ENCODE peak calls at places on chromosome 6, in eight cellular contexts. One of them, this sample, is unnamed.
A peak's percentile ranks its signal among the peaks of the same experiment; 100 is the strongest.

GRCh38 chr6:53481328-53481727 is 63.6 kb downstream of the GCLC start:
- DNase-seq in fibroblast of lung: no peak
- DNase-seq in tibial artery: no peak
- DNase-seq in left ventricle myocardium inferior: no peak
- DNase-seq in tibial nerve: no peak
- DNase-seq in heart right ventricle: no peak
- DNase-seq in psoas muscle: no peak
- DNase-seq in GM23338: no peak
- DNase-seq in this sample: no peak

GRCh38 chr6:38688579-38689087 is 14.3 kb downstream of the GLO1 start:
- DNase-seq in tibial artery: no peak
- DNase-seq in left ventricle myocardium inferior: no peak
- DNase-seq in psoas muscle: no peak
- DNase-seq in GM23338: peak; percentile 41
- DNase-seq in fibroblast of lung: no peak
- DNase-seq in tibial nerve: no peak
- DNase-seq in heart right ventricle: peak; percentile 15
- DNase-seq in this sample: no peak

GRCh38 chr6:131523988-131524673 is 48.9 kb upstream of the ARG1 start:
- DNase-seq in GM23338: no peak
- DNase-seq in left ventricle myocardium inferior: no peak
- DNase-seq in heart right ventricle: no peak
- DNase-seq in fibroblast of lung: no peak
- DNase-seq in tibial artery: no peak
- DNase-seq in tibial nerve: no peak
- DNase-seq in psoas muscle: no peak
- DNase-seq in this sample: no peak

GRCh38 chr6:79601020-79601609 is 30.0 kb upstream of the SH3BGRL2 start:
- DNase-seq in fibroblast of lung: peak; percentile 73
- DNase-seq in psoas muscle: no peak
- DNase-seq in tibial artery: no peak
- DNase-seq in left ventricle myocardium inferior: no peak
- DNase-seq in tibial nerve: no peak
- DNase-seq in GM23338: no peak
- DNase-seq in heart right ventricle: no peak
- DNase-seq in this sample: no peak

GRCh38 chr6:11650297-11650696 is 112.7 kb downstream of the TMEM170B start:
- DNase-seq in tibial nerve: no peak
- DNase-seq in left ventricle myocardium inferior: peak; percentile 39
- DNase-seq in tibial artery: no peak
- DNase-seq in psoas muscle: no peak
- DNase-seq in GM23338: peak; percentile 90
- DNase-seq in heart right ventricle: peak; percentile 32
- DNase-seq in fibroblast of lung: peak; percentile 48
- DNase-seq in this sample: no peak

GRCh38 chr6:167827062-167827587 is 414 bp downstream of the AFDN start:
- DNase-seq in heart right ventricle: peak; percentile 44
- DNase-seq in psoas muscle: no peak
- DNase-seq in fibroblast of lung: no peak
- DNase-seq in left ventricle myocardium inferior: peak; percentile 42
- DNase-seq in tibial artery: no peak
- DNase-seq in GM23338: peak; percentile 51
- DNase-seq in tibial nerve: no peak
- DNase-seq in this sample: peak; percentile 36

GRCh38 chr6:34486106-34486740 is 20.3 kb downstream of the PACSIN1 start:
- DNase-seq in heart right ventricle: no peak
- DNase-seq in left ventricle myocardium inferior: no peak
- DNase-seq in psoas muscle: no peak
- DNase-seq in tibial nerve: no peak
- DNase-seq in tibial artery: no peak
- DNase-seq in GM23338: no peak
- DNase-seq in fibroblast of lung: no peak
- DNase-seq in this sample: no peak

GRCh38 chr6:136922680-136922996 is 537 bp downstream of the SLC35D3 start:
- DNase-seq in left ventricle myocardium inferior: no peak
- DNase-seq in tibial artery: no peak
- DNase-seq in fibroblast of lung: no peak
- DNase-seq in tibial nerve: no peak
- DNase-seq in psoas muscle: no peak
- DNase-seq in heart right ventricle: no peak
- DNase-seq in GM23338: no peak
- DNase-seq in this sample: no peak

GRCh38 chr6:132725947-132726607 is 12.2 kb upstream of the VNN1 start:
- DNase-seq in left ventricle myocardium inferior: no peak
- DNase-seq in fibroblast of lung: no peak
- DNase-seq in heart right ventricle: no peak
- DNase-seq in GM23338: no peak
- DNase-seq in psoas muscle: no peak
- DNase-seq in tibial artery: no peak
- DNase-seq in tibial nerve: no peak
- DNase-seq in this sample: no peak

GRCh38 chr6:140020207-140020791 is 645.9 kb upstream of the CITED2 start:
- DNase-seq in tibial nerve: no peak
- DNase-seq in left ventricle myocardium inferior: no peak
- DNase-seq in heart right ventricle: no peak
- DNase-seq in tibial artery: no peak
- DNase-seq in GM23338: no peak
- DNase-seq in fibroblast of lung: no peak
- DNase-seq in psoas muscle: no peak
- DNase-seq in this sample: no peak

GRCh38 chr6:149446791-149447376 is 37.9 kb downstream of the ZC3H12D start:
- DNase-seq in heart right ventricle: no peak
- DNase-seq in GM23338: peak; percentile 52
- DNase-seq in psoas muscle: peak; percentile 23
- DNase-seq in tibial artery: no peak
- DNase-seq in left ventricle myocardium inferior: no peak
- DNase-seq in fibroblast of lung: no peak
- DNase-seq in tibial nerve: no peak
- DNase-seq in this sample: no peak

GRCh38 chr6:30171677-30172471 is 8.5 kb downstream of the TRIM15 start:
- DNase-seq in tibial artery: no peak
- DNase-seq in GM23338: peak; percentile 87
- DNase-seq in left ventricle myocardium inferior: no peak
- DNase-seq in tibial nerve: no peak
- DNase-seq in heart right ventricle: no peak
- DNase-seq in fibroblast of lung: peak; percentile 8
- DNase-seq in psoas muscle: no peak
- DNase-seq in this sample: no peak

GRCh38 chr6:156839591-156840001 is 62.4 kb downstream of the ARID1B start:
- DNase-seq in heart right ventricle: no peak
- DNase-seq in left ventricle myocardium inferior: no peak
- DNase-seq in fibroblast of lung: peak; percentile 36
- DNase-seq in psoas muscle: no peak
- DNase-seq in GM23338: no peak
- DNase-seq in tibial nerve: no peak
- DNase-seq in tibial artery: peak; percentile 53
- DNase-seq in this sample: no peak

GRCh38 chr6:150328744-150329400 is 39.9 kb upstream of the IYD start:
- DNase-seq in tibial artery: no peak
- DNase-seq in fibroblast of lung: no peak
- DNase-seq in tibial nerve: no peak
- DNase-seq in heart right ventricle: no peak
- DNase-seq in GM23338: no peak
- DNase-seq in psoas muscle: no peak
- DNase-seq in left ventricle myocardium inferior: no peak
- DNase-seq in this sample: no peak

GRCh38 chr6:97440590-97441176 is 157.7 kb upstream of the MMS22L start:
- DNase-seq in psoas muscle: no peak
- DNase-seq in tibial artery: no peak
- DNase-seq in heart right ventricle: no peak
- DNase-seq in left ventricle myocardium inferior: no peak
- DNase-seq in GM23338: peak; percentile 79
- DNase-seq in tibial nerve: no peak
- DNase-seq in fibroblast of lung: peak; percentile 32
- DNase-seq in this sample: no peak

GRCh38 chr6:160042788-160043301 is 74.0 kb downstream of the IGF2R start:
- DNase-seq in fibroblast of lung: peak; percentile 68
- DNase-seq in tibial nerve: no peak
- DNase-seq in left ventricle myocardium inferior: no peak
- DNase-seq in psoas muscle: no peak
- DNase-seq in tibial artery: no peak
- DNase-seq in heart right ventricle: no peak
- DNase-seq in GM23338: no peak
- DNase-seq in this sample: peak; percentile 63

GRCh38 chr6:54085047-54085446 is 26.2 kb upstream of the MLIP start:
- DNase-seq in tibial artery: no peak
- DNase-seq in psoas muscle: peak; percentile 69
- DNase-seq in tibial nerve: no peak
- DNase-seq in left ventricle myocardium inferior: no peak
- DNase-seq in fibroblast of lung: no peak
- DNase-seq in GM23338: no peak
- DNase-seq in heart right ventricle: no peak
- DNase-seq in this sample: no peak

GRCh38 chr6:67680297-67680932 is 954.7 kb upstream of the ADGRB3 start:
- DNase-seq in fibroblast of lung: peak; percentile 30
- DNase-seq in GM23338: no peak
- DNase-seq in tibial nerve: no peak
- DNase-seq in heart right ventricle: no peak
- DNase-seq in tibial artery: no peak
- DNase-seq in psoas muscle: no peak
- DNase-seq in left ventricle myocardium inferior: no peak
- DNase-seq in this sample: no peak

GRCh38 chr6:95280690-95281273 is 296.6 kb upstream of the MANEA start:
- DNase-seq in tibial artery: no peak
- DNase-seq in GM23338: peak; percentile 82
- DNase-seq in psoas muscle: no peak
- DNase-seq in fibroblast of lung: peak; percentile 47
- DNase-seq in tibial nerve: no peak
- DNase-seq in left ventricle myocardium inferior: no peak
- DNase-seq in heart right ventricle: no peak
- DNase-seq in this sample: peak; percentile 20

GRCh38 chr6:91812596-91813274 is 1225.9 kb upstream of the MAP3K7 start:
- DNase-seq in tibial artery: no peak
- DNase-seq in psoas muscle: no peak
- DNase-seq in heart right ventricle: no peak
- DNase-seq in tibial nerve: no peak
- DNase-seq in left ventricle myocardium inferior: no peak
- DNase-seq in GM23338: no peak
- DNase-seq in fibroblast of lung: peak; percentile 6
- DNase-seq in this sample: no peak

GRCh38 chr6:56366112-56366852 is 118.9 kb upstream of the COL21A1 start:
- DNase-seq in psoas muscle: no peak
- DNase-seq in tibial nerve: no peak
- DNase-seq in tibial artery: no peak
- DNase-seq in GM23338: no peak
- DNase-seq in heart right ventricle: no peak
- DNase-seq in fibroblast of lung: no peak
- DNase-seq in left ventricle myocardium inferior: no peak
- DNase-seq in this sample: no peak

GRCh38 chr6:40672118-40672517 is 85.0 kb upstream of the LRFN2 start:
- DNase-seq in psoas muscle: no peak
- DNase-seq in tibial artery: no peak
- DNase-seq in GM23338: peak; percentile 39
- DNase-seq in left ventricle myocardium inferior: no peak
- DNase-seq in fibroblast of lung: no peak
- DNase-seq in tibial nerve: no peak
- DNase-seq in heart right ventricle: no peak
- DNase-seq in this sample: no peak
- TF ChIP-seq CTCF in psoas muscle: no peak
- TF ChIP-seq CTCF in tibial artery: no peak
- TF ChIP-seq CTCF in GM23338: peak; percentile 56
- TF ChIP-seq CTCF in left ventricle myocardium inferior: peak; percentile 25
- TF ChIP-seq CTCF in fibroblast of lung: peak; percentile 1
- TF ChIP-seq CTCF in tibial nerve: no peak
- TF ChIP-seq CTCF in heart right ventricle: peak; percentile 11
- TF ChIP-seq CTCF in this sample: no peak

DNA sequence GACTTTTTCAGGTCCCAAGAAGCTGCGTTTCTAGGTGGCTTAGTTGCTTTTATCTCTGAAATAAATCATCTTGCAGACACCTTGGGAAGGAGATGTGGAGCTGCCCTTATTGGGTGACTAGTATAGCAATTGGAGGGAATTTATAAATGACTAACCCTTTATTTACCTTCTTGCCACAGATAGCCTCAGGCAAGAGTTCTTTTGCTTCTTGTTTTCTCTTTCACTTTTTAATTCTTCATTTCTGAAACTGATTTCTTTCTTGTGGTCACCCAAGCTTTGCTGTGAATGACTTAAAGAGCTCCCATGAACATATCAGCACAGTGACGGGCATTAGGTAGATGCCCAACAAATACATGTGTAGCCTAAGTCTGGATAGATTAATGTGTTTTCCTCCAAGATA is 3.0 kb downstream of the ADGRF4 start:
- DNase-seq in heart right ventricle: no peak
- DNase-seq in tibial nerve: no peak
- DNase-seq in tibial artery: no peak
- DNase-seq in psoas muscle: no peak
- DNase-seq in GM23338: no peak
- DNase-seq in left ventricle myocardium inferior: no peak
- DNase-seq in fibroblast of lung: no peak
- DNase-seq in this sample: peak; percentile 77
- H3K27ac ChIP-seq in heart right ventricle: no peak overlapping the region
- H3K27ac ChIP-seq in tibial nerve: no peak overlapping the region
- H3K27ac ChIP-seq in tibial artery: no peak overlapping the region
- H3K27ac ChIP-seq in psoas muscle: no peak overlapping the region
- H3K27ac ChIP-seq in GM23338: no peak overlapping the region
- H3K27ac ChIP-seq in left ventricle myocardium inferior: no peak overlapping the region
- H3K27ac ChIP-seq in fibroblast of lung: no peak overlapping the region
- H3K27ac ChIP-seq in this sample: peak overlapping the region; percentile 62

DNA sequence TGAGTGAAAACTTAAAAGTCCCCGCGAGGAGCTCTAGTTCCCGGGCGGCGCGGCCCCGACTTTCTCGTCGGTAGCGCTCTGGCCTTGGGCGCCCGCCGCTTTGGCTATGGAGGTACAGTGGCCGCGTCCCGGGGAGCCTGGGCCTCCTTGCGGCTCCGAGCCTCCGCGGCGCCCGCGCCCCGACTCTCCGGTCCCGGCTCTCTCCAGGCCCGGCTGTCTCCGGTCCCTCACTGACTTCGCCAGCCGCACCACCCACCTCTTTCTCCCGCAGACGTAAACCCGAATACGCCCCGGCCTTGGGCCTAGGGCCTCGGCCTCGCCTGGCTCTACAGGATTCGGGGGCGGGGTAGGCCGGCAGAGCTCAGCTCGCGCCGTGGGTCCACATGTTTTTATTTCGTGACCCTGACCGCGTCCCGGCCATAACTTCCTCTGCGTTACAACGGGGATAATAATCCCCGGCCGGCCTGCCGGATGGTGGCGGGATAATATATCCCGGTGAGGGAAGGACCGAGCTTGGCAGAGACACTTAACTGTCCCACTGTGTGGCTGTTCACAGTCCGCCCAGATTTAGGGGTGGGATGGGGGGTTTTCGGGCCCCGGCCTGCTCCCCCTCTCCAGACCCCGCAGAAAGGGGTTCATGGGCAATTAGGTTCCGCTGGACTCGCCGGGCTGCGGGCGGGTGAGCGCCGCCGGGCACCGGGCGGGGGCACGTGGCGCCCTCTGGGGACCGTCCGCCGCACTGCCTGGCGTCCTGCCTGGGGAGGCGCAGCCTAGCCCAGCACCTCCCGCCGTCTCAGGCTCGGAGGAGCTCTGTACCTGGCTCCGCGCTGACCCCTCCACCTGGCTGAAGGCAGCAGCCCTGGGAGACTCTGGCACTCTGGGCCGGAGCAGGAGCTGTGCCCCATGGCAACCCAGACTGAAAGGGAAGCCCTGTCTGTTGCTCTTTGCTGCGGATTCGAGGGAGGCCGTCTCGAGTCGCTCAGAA is 10.1 kb upstream of the TBX18 start:
- DNase-seq in psoas muscle: peak; percentile 74
- DNase-seq in tibial nerve: peak; percentile 32
- DNase-seq in fibroblast of lung: no peak
- DNase-seq in GM23338: peak; percentile 86
- DNase-seq in tibial artery: peak; percentile 41
- DNase-seq in heart right ventricle: peak; percentile 58
- DNase-seq in left ventricle myocardium inferior: peak; percentile 58
- DNase-seq in this sample: peak; percentile 71
- TF ChIP-seq CTCF in psoas muscle: peak; percentile 25
- TF ChIP-seq CTCF in tibial nerve: peak; percentile 67
- TF ChIP-seq CTCF in fibroblast of lung: peak; percentile 38
- TF ChIP-seq CTCF in GM23338: peak; percentile 77
- TF ChIP-seq CTCF in tibial artery: peak; percentile 65
- TF ChIP-seq CTCF in heart right ventricle: peak; percentile 53
- TF ChIP-seq CTCF in left ventricle myocardium inferior: peak; percentile 58
- TF ChIP-seq CTCF in this sample: peak; percentile 88

GRCh38 chr6:2739335-2739734 is 11.4 kb downstream of the MYLK4 start:
- DNase-seq in GM23338: no peak
- DNase-seq in fibroblast of lung: peak; percentile 78
- DNase-seq in psoas muscle: no peak
- DNase-seq in tibial artery: no peak
- DNase-seq in left ventricle myocardium inferior: no peak
- DNase-seq in tibial nerve: no peak
- DNase-seq in heart right ventricle: no peak
- DNase-seq in this sample: peak; percentile 36
- H3K27ac ChIP-seq in GM23338: no peak overlapping the region
- H3K27ac ChIP-seq in fibroblast of lung: no peak overlapping the region
- H3K27ac ChIP-seq in psoas muscle: peak overlapping the region; percentile 71
- H3K27ac ChIP-seq in tibial artery: no peak overlapping the region
- H3K27ac ChIP-seq in left ventricle myocardium inferior: peak overlapping the region; percentile 62
- H3K27ac ChIP-seq in tibial nerve: no peak overlapping the region
- H3K27ac ChIP-seq in heart right ventricle: peak overlapping the region; percentile 27
- H3K27ac ChIP-seq in this sample: no peak overlapping the region

This sample was measured in RWPE1.